ENCODE peak calls at places on chromosomes 2 and 18, in five cellular contexts. X is GM23248; V is K562; W is neuronal stem cell; A is CD8-positive, alpha-beta memory T cell. Z is an unnamed sample. For H3K36me3, the result is how much of the 10 kb centered on the place peaks cover.

GRCh38 chr2:215851091-215851490 is 162.3 kb downstream of the MREG start:
- DNase-seq in X (peak), W (no peak), V (no peak), A (no peak), Z (peak)

GRCh38 chr2:138219961-138220360 is 255.7 kb downstream of the HNMT start:
- DNase-seq in A (no peak), W (no peak), V (no peak), X (no peak), Z (no peak)

GRCh38 chr2:162989507-162989906 is 150.9 kb upstream of the KCNH7 start:
- DNase-seq in V (no peak), X (no peak), W (no peak), A (no peak), Z (no peak)

GRCh38 chr2:149826471-149827125 is 239.0 kb upstream of the MMADHC start:
- DNase-seq in X (peak), V (no peak), A (no peak), W (no peak), Z (no peak)

GRCh38 chr2:239369631-239370161 is 31.1 kb downstream of the HDAC4 start:
- DNase-seq in A (peak), W (no peak), X (no peak), V (no peak), Z (no peak)

GRCh38 chr2:38095996-38096861 is 20.3 kb upstream of the CYP1B1 start:
- DNase-seq in V (no peak), A (no peak), W (no peak), X (peak), Z (peak)

GRCh38 chr2:202311823-202312388 is 46.3 kb downstream of the NOP58 start:
- DNase-seq in X (no peak), A (no peak), W (no peak), V (no peak), Z (no peak)

GRCh38 chr2:24903527-24904103 is 16.4 kb downstream of the ADCY3 start:
- DNase-seq in X (no peak), W (no peak), V (no peak), A (no peak), Z (no peak)

GRCh38 chr2:77521931-77522470 is at the start of gene LRRTM4:
- DNase-seq in X (no peak), W (peak), A (no peak), V (no peak), Z (no peak)

GRCh38 chr2:177413703-177414102 is 21.1 kb downstream of the AGPS start:
- DNase-seq in V (no peak), A (no peak), W (no peak), X (no peak), Z (no peak)

GRCh38 chr18:41326311-41326710 is 628.7 kb upstream of the PIK3C3 start:
- DNase-seq in W (no peak), V (no peak), A (no peak), X (no peak), Z (peak)

GRCh38 chr18:74715865-74716712 is 118.4 kb downstream of the ZNF407 start:
- DNase-seq in X (no peak), V (no peak), W (no peak), A (no peak), Z (no peak)

GRCh38 chr18:41311571-41312240 is 643.3 kb upstream of the PIK3C3 start:
- DNase-seq in V (no peak), X (no peak), A (no peak), W (no peak), Z (no peak)

GRCh38 chr18:26104037-26104436 is 13.6 kb upstream of the SS18 start:
- DNase-seq in V (no peak), X (no peak), A (no peak), W (no peak), Z (no peak)

GRCh38 chr2:18271370-18272147 is 288.9 kb downstream of the RDH14 start:
- DNase-seq in W (no peak), X (no peak), V (no peak), A (no peak), Z (no peak)

GRCh38 chr18:63131106-63131943 is 188.2 kb downstream of the BCL2 start:
- DNase-seq in X (peak), A (peak), V (peak), W (peak), Z (peak)

GRCh38 chr18:23033079-23033478 is 100.0 kb downstream of the RBBP8 start:
- DNase-seq in A (no peak), X (peak), W (no peak), V (no peak), Z (no peak)

GRCh38 chr2:39991298-39991697 is 212.2 kb upstream of the THUMPD2 start:
- DNase-seq in W (no peak), X (peak), V (no peak), A (no peak), Z (peak)

GRCh38 chr18:79898952-79899608 is 52.4 kb downstream of the SLC66A2 start:
- DNase-seq in W (no peak), X (no peak), V (no peak), A (peak), Z (no peak)

GRCh38 chr18:9066358-9066757 is 36.1 kb upstream of the NDUFV2 start:
- DNase-seq in A (no peak), X (no peak), V (peak), W (no peak), Z (no peak)

GRCh38 chr18:9835112-9835755 is 50.5 kb upstream of the TXNDC2 start:
- DNase-seq in A (no peak), W (no peak), X (no peak), V (no peak), Z (no peak)

GRCh38 chr2:238120463-238121298 is 17.8 kb upstream of the KLHL30 start:
- DNase-seq in A (no peak), V (no peak), W (no peak), X (no peak), Z (peak)

GRCh38 chr2:145744541-145745386 is 1224.8 kb upstream of the ZEB2 start:
- DNase-seq in W (no peak), V (peak), A (no peak), X (peak), Z (peak)

GRCh38 chr2:200405599-200406298 is 99.3 kb downstream of the SPATS2L start:
- DNase-seq in A (no peak), X (peak), V (peak), W (no peak), Z (peak)

GRCh38 chr2:150133623-150134022 is 353.8 kb downstream of the RND3 start:
- DNase-seq in W (no peak), X (peak), A (no peak), V (peak), Z (peak)

GRCh38 chr18:56021136-56021813 is 433.3 kb upstream of the TCF4 start:
- DNase-seq in W (no peak), X (peak), A (no peak), V (no peak), Z (no peak)

GRCh38 chr18:10304853-10305252 is 149.6 kb upstream of the APCDD1 start:
- DNase-seq in X (peak), A (no peak), W (no peak), V (no peak), Z (peak)

GRCh38 chr18:48540329-48541025 is 1.6 kb downstream of the CTIF start:
- DNase-seq in A (peak), V (peak), X (peak), W (peak), Z (peak)

GRCh38 chr18:57523171-57523956 is 63.1 kb downstream of the FECH start:
- DNase-seq in W (no peak), V (peak), X (no peak), A (no peak), Z (no peak)

DNA sequence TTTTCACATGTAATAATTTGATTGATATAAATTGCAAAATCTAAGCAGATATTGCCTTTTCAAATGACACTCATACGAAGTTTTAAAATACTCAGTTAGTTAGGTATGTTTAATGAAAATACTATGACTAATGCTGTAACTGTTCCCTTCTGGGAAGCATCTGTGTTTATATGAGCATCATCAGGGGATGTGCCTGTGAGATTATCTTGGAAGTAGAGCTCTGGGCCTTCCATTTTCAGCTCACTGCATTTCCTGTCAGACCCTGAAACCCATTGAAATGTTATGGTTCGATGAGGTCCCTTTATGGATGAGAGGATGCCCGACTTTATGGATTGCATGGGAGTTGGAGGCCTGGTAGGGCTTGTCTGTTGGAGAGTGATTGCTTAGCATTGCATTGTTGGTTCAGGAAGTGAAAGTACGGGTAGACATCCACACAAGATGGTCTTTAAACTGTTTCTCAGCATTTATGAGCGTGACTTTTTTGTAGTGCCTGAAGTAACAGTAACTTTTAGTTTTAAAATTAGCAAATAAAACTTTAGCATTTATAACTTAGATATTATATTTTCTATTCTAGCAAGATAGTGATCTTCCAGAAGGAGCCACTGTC is 28.7 kb downstream of the ELP2 start:
- DNase-seq in W (no peak), V (no peak), A (no peak), X (peak), Z (peak)
- H3K36me3 ChIP-seq in W (under half), V (half or more), A (half or more), X (half or more), Z (half or more)

GRCh38 chr2:241034490-241035141 is 36.2 kb downstream of the SNED1 start:
- DNase-seq in X (no peak), A (no peak), V (no peak), W (no peak), Z (no peak)
- H3K36me3 ChIP-seq in X (under half), A (under half), V (under half), W (under half), Z (half or more)

GRCh38 chr2:88564402-88564801 is 62.9 kb downstream of the EIF2AK3 start:
- DNase-seq in W (no peak), A (no peak), X (no peak), V (no peak), Z (no peak)

GRCh38 chr2:88563134-88563533 is 64.1 kb downstream of the EIF2AK3 start:
- DNase-seq in V (no peak), W (no peak), X (no peak), A (no peak), Z (no peak)

GRCh38 chr2:88561646-88562388 is 65.4 kb downstream of the EIF2AK3 start:
- DNase-seq in X (no peak), W (no peak), A (no peak), V (no peak), Z (no peak)

GRCh38 chr2:88557290-88557689 is 70.0 kb downstream of the EIF2AK3 start:
- DNase-seq in V (no peak), X (no peak), A (no peak), W (no peak), Z (no peak)

GRCh38 chr2:88560619-88561307 is 66.5 kb downstream of the EIF2AK3 start:
- DNase-seq in A (no peak), X (no peak), W (no peak), V (no peak), Z (no peak)
- H3K36me3 ChIP-seq in A (under half), X (under half), W (under half), V (under half), Z (half or more)

GRCh38 chr2:32614069-32614468 is 13.8 kb upstream of the TTC27 start:
- DNase-seq in A (no peak), W (no peak), X (no peak), V (no peak), Z (no peak)

GRCh38 chr2:32622570-32623310 is 5.1 kb upstream of the TTC27 start:
- DNase-seq in W (no peak), V (no peak), X (peak), A (no peak), Z (peak)

GRCh38 chr2:32623311-32623706 is 4.5 kb upstream of the TTC27 start:
- DNase-seq in X (no peak), V (no peak), W (no peak), A (no peak), Z (no peak)

GRCh38 chr2:32617790-32618189 is 10.1 kb upstream of the TTC27 start:
- DNase-seq in W (no peak), X (no peak), V (no peak), A (no peak), Z (no peak)
- H3K36me3 ChIP-seq in W (under half), X (under half), V (half or more), A (under half), Z (half or more)

GRCh38 chr2:53877112-53877511 is 17.3 kb upstream of the GPR75 start:
- DNase-seq in X (no peak), V (no peak), A (no peak), W (no peak), Z (no peak)

GRCh38 chr2:53877556-53877955 is 17.8 kb upstream of the GPR75 start:
- DNase-seq in X (peak), V (no peak), A (no peak), W (no peak), Z (peak)

GRCh38 chr2:53874401-53874950 is 14.7 kb upstream of the GPR75 start:
- DNase-seq in W (no peak), A (no peak), V (no peak), X (no peak), Z (no peak)
- H3K36me3 ChIP-seq in W (under half), A (under half), V (half or more), X (half or more), Z (half or more)

DNA sequence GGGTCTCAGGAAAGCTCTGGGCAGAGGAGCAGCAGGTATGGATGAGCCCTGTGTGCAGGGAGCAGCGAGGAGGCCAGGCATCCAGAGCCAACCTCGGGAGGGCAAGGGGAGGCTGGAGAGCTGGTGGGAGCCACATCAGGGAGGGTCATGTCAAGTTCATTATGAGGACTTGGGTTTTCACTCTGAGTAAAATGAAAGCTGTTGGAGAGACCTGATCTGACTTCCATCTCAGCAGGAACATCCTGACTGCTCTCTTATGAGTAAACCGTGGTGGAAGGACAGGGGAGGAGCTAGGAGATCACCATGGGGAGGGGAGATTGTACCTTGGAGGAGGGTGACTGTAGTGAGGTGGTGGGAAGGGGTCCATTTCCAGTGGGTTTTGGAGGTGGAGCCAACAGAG is 209.8 kb downstream of the LDLRAD4 start:
- DNase-seq in A (no peak), V (no peak), W (no peak), X (no peak), Z (no peak)
- H3K36me3 ChIP-seq in A (under half), V (under half), W (under half), X (under half), Z (under half)

GRCh38 chr2:12192762-12193161 is 446.3 kb downstream of the LPIN1 start:
- DNase-seq in A (no peak), V (no peak), X (no peak), W (no peak), Z (no peak)
- H3K36me3 ChIP-seq in A (under half), V (under half), X (under half), W (under half), Z (under half)

GRCh38 chr2:47028171-47028570 is 112.6 kb upstream of the MCFD2 start:
- DNase-seq in A (no peak), V (no peak), W (no peak), X (no peak), Z (no peak)
- H3K36me3 ChIP-seq in A (under half), V (under half), W (under half), X (half or more), Z (half or more)

GRCh38 chr2:233439191-233439590 is 84.9 kb downstream of the DGKD start:
- DNase-seq in V (no peak), W (no peak), X (no peak), A (no peak), Z (no peak)
- H3K36me3 ChIP-seq in V (under half), W (under half), X (under half), A (half or more), Z (under half)

Z was measured in adipocyte.